ENCODE peak calls at places on chromosomes 11 and 22, in nine cellular contexts. V is heart right ventricle, B is A673, H is GM10248, A is BE2C, S is tibial nerve, R is dorsolateral prefrontal cortex, O is ovary, C is uterus. F is an unnamed sample.

GRCh38 chr22:20779813-20780148 is 5.9 kb downstream of the SERPIND1 start:
- DNase-seq in O (no peak), V (no peak), A (no peak), B (no peak), R (no peak), H (no peak), C (no peak), S (no peak), F (no peak)

GRCh38 chr11:6418958-6419611 is at the start of gene APBB1:
- DNase-seq in R (peak; percentile 72), B (peak; percentile 76), H (peak; percentile 76), A (peak; percentile 66), C (peak; percentile 82), O (peak; percentile 87), S (peak; percentile 40), V (peak; percentile 63), F (peak; percentile 76)

GRCh38 chr11:121894581-121894980 is 221.4 kb downstream of the BLID start:
- DNase-seq in C (no peak), H (no peak), V (no peak), O (no peak), B (no peak), R (no peak), S (no peak), A (no peak), F (no peak)

GRCh38 chr11:133040289-133040893 is 491.9 kb downstream of the OPCML start:
- DNase-seq in R (no peak), A (no peak), C (no peak), O (no peak), V (no peak), B (no peak), S (no peak), H (no peak), F (no peak)

GRCh38 chr22:46592390-46592872 is 27.8 kb upstream of the GRAMD4 start:
- DNase-seq in C (no peak), B (no peak), A (no peak), R (no peak), H (peak; percentile 75), S (no peak), O (no peak), V (peak; percentile 69), F (no peak)

GRCh38 chr11:104462346-104462745 is 298.4 kb upstream of the PDGFD start:
- DNase-seq in V (peak; percentile 25), S (no peak), R (no peak), H (no peak), O (peak; percentile 19), B (peak; percentile 18), C (peak; percentile 15), A (no peak), F (no peak)

GRCh38 chr11:117826360-117826635 is 1.8 kb upstream of the FXYD2 start:
- DNase-seq in A (no peak), S (no peak), B (no peak), O (no peak), C (peak; percentile 13), R (no peak), H (no peak), V (no peak), F (no peak)

GRCh38 chr11:60169264-60169915 is 13.5 kb downstream of the MS4A6A start:
- DNase-seq in B (peak; percentile 33), H (no peak), S (no peak), O (no peak), R (no peak), C (no peak), A (no peak), V (peak; percentile 64), F (no peak)

GRCh38 chr11:30423886-30424285 is 101.0 kb downstream of the ARL14EP start:
- DNase-seq in R (no peak), V (no peak), B (no peak), H (no peak), S (no peak), A (no peak), C (no peak), O (no peak), F (no peak)

GRCh38 chr11:47270331-47271271 is 668 bp downstream of the MADD start:
- DNase-seq in O (peak; percentile 53), A (peak; percentile 42), B (peak; percentile 83), C (no peak), H (peak; percentile 24), V (peak; percentile 35), S (no peak), R (peak; percentile 66), F (no peak)

GRCh38 chr11:47269829-47270305 is at the start of gene MADD:
- DNase-seq in B (peak; percentile 99), H (peak; percentile 97), S (peak; percentile 63), A (peak; percentile 81), C (peak; percentile 88), R (peak; percentile 88), V (peak; percentile 83), O (peak; percentile 93), F (peak; percentile 71)

GRCh38 chr11:47267858-47268257 is 2.1 kb upstream of the MADD start:
- DNase-seq in R (no peak), V (no peak), H (no peak), C (no peak), A (no peak), B (no peak), O (no peak), S (no peak), F (no peak)

GRCh38 chr11:47268448-47269001 is 1.4 kb upstream of the MADD start:
- DNase-seq in H (no peak), A (no peak), V (no peak), B (no peak), C (no peak), S (no peak), O (no peak), R (no peak), F (no peak)

GRCh38 chr11:47269002-47269828 is 718 bp upstream of the MADD start:
- DNase-seq in O (peak; percentile 91), R (peak; percentile 87), C (peak; percentile 90), V (peak; percentile 90), H (peak; percentile 93), B (peak; percentile 99), S (peak; percentile 77), A (peak; percentile 88), F (peak; percentile 83)
- TF ChIP-seq CTCF in O (peak; percentile 15), R (no peak), C (no peak), V (no peak), H (no peak), B (peak; percentile 54), S (peak; percentile 44), A (no peak), F (no peak)

GRCh38 chr11:74017631-74018030 is 8.7 kb upstream of the UCP3 start:
- DNase-seq in H (no peak), R (no peak), S (no peak), V (no peak), O (no peak), A (no peak), C (no peak), B (no peak), F (no peak)

GRCh38 chr11:74019860-74020259 is 11.0 kb upstream of the UCP3 start:
- DNase-seq in S (no peak), V (no peak), B (no peak), R (no peak), O (no peak), H (no peak), C (no peak), A (no peak), F (no peak)

GRCh38 chr11:74020537-74020936 is 11.7 kb upstream of the UCP3 start:
- DNase-seq in C (no peak), A (no peak), B (no peak), R (no peak), O (no peak), S (no peak), V (no peak), H (no peak), F (no peak)

GRCh38 chr11:74019104-74019738 is 10.3 kb upstream of the UCP3 start:
- DNase-seq in O (no peak), S (no peak), A (no peak), V (no peak), C (no peak), H (no peak), B (no peak), R (no peak), F (no peak)

GRCh38 chr11:74018331-74019005 is 9.6 kb upstream of the UCP3 start:
- DNase-seq in O (peak; percentile 84), V (peak; percentile 93), C (peak; percentile 86), A (no peak), B (no peak), S (peak; percentile 82), R (no peak), H (no peak), F (no peak)
- TF ChIP-seq CTCF in O (no peak), V (no peak), C (no peak), A (no peak), B (no peak), S (no peak), R (no peak), H (no peak), F (no peak)

GRCh38 chr11:131512228-131512627 is 141.8 kb downstream of the NTM start:
- DNase-seq in S (no peak), R (no peak), H (no peak), V (no peak), C (no peak), A (no peak), B (no peak), O (no peak), F (no peak)
- TF ChIP-seq CTCF in S (no peak), R (no peak), H (no peak), V (no peak), C (no peak), A (no peak), B (no peak), O (no peak), F (no peak)

DNA sequence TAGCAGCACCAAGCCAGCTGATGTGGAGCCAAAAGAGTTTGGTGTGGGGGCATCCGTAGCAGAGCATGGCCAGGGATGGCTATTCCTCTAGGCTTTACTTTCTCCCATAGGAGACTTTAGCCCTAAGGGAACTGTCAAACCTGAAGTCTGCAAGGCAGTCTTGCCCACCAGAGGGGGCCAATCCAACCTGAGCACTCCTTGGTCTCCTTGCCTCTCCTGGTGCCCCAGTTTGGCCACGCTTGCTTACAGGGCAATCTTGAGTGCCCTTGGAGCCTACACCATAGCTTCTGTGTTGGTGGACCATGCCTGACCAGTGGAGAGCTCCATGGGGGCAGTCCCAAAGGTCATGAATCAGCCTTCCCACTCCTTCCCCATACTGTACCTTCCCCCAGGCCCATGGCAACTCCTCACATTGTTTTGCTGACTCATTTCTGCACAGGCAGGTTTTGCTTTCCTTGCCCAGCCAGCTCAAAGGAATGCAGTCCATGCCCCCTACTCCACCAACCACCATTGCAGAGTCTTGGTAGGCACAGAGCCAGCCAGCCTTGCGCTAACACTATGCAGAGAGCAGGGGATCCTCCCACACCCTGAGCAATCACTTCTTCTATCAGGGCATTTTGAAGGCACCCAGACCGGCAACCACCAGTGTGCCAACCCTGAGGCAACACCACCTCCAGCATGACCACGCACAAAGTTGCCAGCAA is 1421.2 kb upstream of the RAG2 start:
- DNase-seq in B (peak; percentile 23), O (no peak), S (no peak), C (no peak), V (no peak), R (no peak), H (no peak), A (no peak), F (no peak)
- TF ChIP-seq CTCF in B (peak; percentile 36), O (no peak), S (no peak), C (no peak), V (no peak), R (no peak), H (no peak), A (peak; percentile 21), F (no peak)

DNA sequence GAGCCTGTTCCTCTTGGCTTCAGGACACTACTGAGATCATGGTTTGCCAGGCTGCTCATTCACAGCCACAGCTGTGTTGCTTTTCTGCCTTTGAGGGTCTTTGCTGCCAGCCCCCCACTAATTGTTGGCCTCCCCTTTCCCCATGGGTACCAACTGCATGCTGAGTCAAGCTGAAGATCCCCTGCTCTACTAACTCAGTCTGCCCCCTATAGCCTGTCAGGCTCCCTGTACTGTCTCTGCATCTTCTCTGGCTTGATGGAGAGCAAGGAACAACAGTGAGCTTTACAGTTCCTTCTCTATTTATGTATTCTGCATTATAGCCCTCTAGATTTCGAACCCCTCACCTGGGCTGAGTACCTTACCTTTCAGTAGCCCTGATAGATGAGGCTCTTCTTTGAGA is 257.6 kb upstream of the CADM1 start:
- DNase-seq in C (no peak), H (no peak), S (no peak), A (no peak), O (no peak), V (no peak), B (no peak), R (no peak), F (no peak)
- TF ChIP-seq CTCF in C (no peak), H (no peak), S (no peak), A (peak; percentile 3), O (no peak), V (no peak), B (no peak), R (no peak), F (no peak)

F was measured in mesothelial cell of epicardium.